ENCODE peak calls at places on chromosomes 1 and 21, in eight cellular contexts. W, G, Q, B, S, I, H and O are unnamed samples.

GRCh38 chr1:22210636-22211035 is 67.7 kb upstream of the WNT4 start:
- DNase-seq in I (no peak), B (no peak), H (no peak), W (no peak), Q (no peak), S (no peak), G (no peak), O (no peak)

GRCh38 chr1:108643492-108644333 is 17.2 kb downstream of the HENMT1 start:
- DNase-seq in B (peak; percentile 56), G (peak; percentile 90), I (peak; percentile 47), S (peak; percentile 65), Q (peak; percentile 32), H (peak; percentile 77), W (peak; percentile 74), O (peak; percentile 82)

GRCh38 chr21:44399955-44400790 is 46.8 kb downstream of the TRPM2 start:
- DNase-seq in W (no peak), S (no peak), G (no peak), Q (no peak), B (no peak), H (no peak), I (no peak), O (no peak)

GRCh38 chr1:58249729-58250586 is 296.6 kb downstream of the OMA1 start:
- DNase-seq in W (peak; percentile 55), S (no peak), B (peak; percentile 24), G (peak; percentile 18), I (no peak), H (peak; percentile 79), Q (no peak), O (peak; percentile 19)

GRCh38 chr1:51735746-51736254 is 118.9 kb downstream of the OSBPL9 start:
- DNase-seq in H (no peak), Q (no peak), B (no peak), I (no peak), G (no peak), S (no peak), W (no peak), O (no peak)

GRCh38 chr21:42568834-42569731 is 55.4 kb downstream of the SLC37A1 start:
- DNase-seq in B (no peak), S (peak; percentile 31), I (no peak), H (no peak), W (no peak), Q (no peak), G (no peak), O (no peak)

GRCh38 chr1:93963585-93963984 is 54.4 kb upstream of the GCLM start:
- DNase-seq in H (no peak), I (no peak), S (no peak), W (no peak), G (peak; percentile 86), Q (peak; percentile 49), B (no peak), O (peak; percentile 16)

GRCh38 chr1:154895779-154896178 is 25.7 kb upstream of the KCNN3 start:
- DNase-seq in H (peak; percentile 74), W (no peak), G (peak; percentile 12), I (no peak), S (no peak), B (no peak), Q (no peak), O (no peak)

GRCh38 chr1:156657161-156657970 is 15.4 kb downstream of the BCAN start:
- DNase-seq in H (peak; percentile 78), G (peak; percentile 67), S (peak; percentile 75), B (peak; percentile 77), I (no peak), Q (no peak), W (peak; percentile 62), O (peak; percentile 57)

GRCh38 chr1:241356519-241357365 is at the start of gene RGS7:
- DNase-seq in H (peak; percentile 11), S (no peak), Q (no peak), B (peak; percentile 8), W (peak; percentile 35), I (no peak), G (peak; percentile 34), O (peak; percentile 52)

GRCh38 chr1:55288245-55288644 is 73.1 kb upstream of the USP24 start:
- DNase-seq in H (peak; percentile 80), S (no peak), G (no peak), W (no peak), Q (no peak), I (no peak), B (peak; percentile 51), O (peak; percentile 95)

DNA sequence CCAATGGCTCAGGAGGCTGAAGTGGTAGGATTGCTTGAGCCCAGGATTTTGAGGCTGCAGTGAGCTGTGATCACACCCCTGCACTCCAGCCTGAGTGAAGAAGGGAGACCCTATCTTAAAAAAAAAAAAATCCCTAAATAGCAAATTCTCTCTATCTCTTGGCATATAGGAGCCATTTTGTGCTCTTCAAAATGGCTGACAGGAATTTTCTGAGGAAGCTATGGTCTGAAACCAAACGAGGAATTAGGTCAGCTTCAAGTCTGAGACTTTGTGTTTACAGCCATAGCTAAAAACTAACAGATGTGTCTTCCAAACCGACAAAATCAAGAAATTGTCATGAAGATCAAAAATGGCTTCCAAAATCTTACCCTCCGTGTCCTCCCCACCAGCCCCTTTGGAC is 10.6 kb downstream of the CD247 start:
- DNase-seq in G (no peak), W (no peak), I (no peak), Q (no peak), H (no peak), B (no peak), S (no peak), O (no peak)
- H3K4me3 ChIP-seq in G (no peak overlapping the region), W (no peak overlapping the region), I (no peak overlapping the region), Q (no peak overlapping the region), H (no peak overlapping the region), B (no peak overlapping the region), S (no peak overlapping the region), O (no peak overlapping the region)

GRCh38 chr1:109897244-109897955 is 13.2 kb upstream of the CSF1 start:
- DNase-seq in W (peak; percentile 64), G (peak; percentile 60), H (no peak), S (no peak), I (no peak), Q (no peak), B (no peak), O (peak; percentile 62)
- H3K4me3 ChIP-seq in W (no peak overlapping the region), G (no peak overlapping the region), H (no peak overlapping the region), S (no peak overlapping the region), I (no peak overlapping the region), Q (no peak overlapping the region), B (no peak overlapping the region), O (no peak overlapping the region)

GRCh38 chr1:85465099-85465790 is at the start of gene DDAH1:
- DNase-seq in I (no peak), S (no peak), G (peak; percentile 56), W (peak; percentile 60), H (peak; percentile 84), Q (no peak), B (peak; percentile 31), O (peak; percentile 50)

GRCh38 chr1:85464497-85465098 is 361 bp downstream of the DDAH1 start:
- DNase-seq in W (peak; percentile 41), S (no peak), B (peak; percentile 74), G (peak; percentile 66), I (no peak), Q (no peak), H (peak; percentile 70), O (peak; percentile 80)

GRCh38 chr1:85465791-85466134 is 804 bp upstream of the DDAH1 start:
- DNase-seq in I (no peak), B (no peak), G (peak; percentile 31), Q (no peak), H (no peak), S (no peak), W (no peak), O (peak; percentile 44)

GRCh38 chr1:85462931-85463665 is 1.9 kb downstream of the DDAH1 start:
- DNase-seq in B (no peak), I (no peak), H (no peak), S (no peak), W (no peak), G (no peak), Q (no peak), O (no peak)

DNA sequence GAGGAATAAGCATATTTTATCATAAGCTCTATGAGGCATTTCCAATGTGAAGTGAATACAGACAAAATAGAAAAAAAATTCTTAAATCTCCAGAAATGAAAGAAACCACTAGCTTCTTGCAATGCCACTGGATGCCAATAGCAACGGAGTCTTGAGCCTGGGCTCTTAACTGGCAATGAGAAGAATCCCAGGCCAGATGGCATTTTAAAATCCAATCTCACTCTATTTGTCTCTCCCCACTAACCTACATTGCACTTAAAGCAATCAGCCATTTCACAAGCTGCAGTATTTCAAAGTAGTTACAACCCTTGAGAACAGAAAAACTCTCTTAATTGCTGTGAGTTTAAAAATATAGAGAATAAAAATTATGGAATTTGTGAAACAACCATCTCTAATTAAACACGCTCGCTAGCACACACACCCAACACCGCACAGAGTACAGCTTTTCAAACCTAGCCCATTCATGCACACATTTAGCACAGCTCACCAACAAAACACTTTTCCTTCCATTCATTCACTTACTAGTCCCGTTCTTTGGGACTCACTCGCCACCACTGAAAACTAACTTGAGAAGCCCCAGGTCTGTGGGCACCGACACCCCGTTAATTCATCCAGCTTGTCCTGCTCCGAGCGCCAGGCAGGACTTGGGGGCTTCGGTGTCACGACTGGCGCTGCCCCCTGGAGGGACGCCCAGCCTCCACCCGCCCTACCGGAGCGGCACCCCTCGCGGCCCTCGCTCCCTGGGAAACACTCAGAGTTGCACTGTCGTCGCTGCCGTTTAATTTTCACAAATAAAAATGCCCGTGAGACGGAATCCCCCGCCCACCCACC is 1.1 kb downstream of the DDAH1 start:
- DNase-seq in Q (no peak), H (peak; percentile 31), I (no peak), W (no peak), S (no peak), G (peak; percentile 49), B (no peak), O (no peak)
- H3K4me3 ChIP-seq in Q (peak overlapping the region; percentile 78), H (peak overlapping the region; percentile 87), I (peak overlapping the region; percentile 88), W (peak overlapping the region; percentile 47), S (no peak overlapping the region), G (peak overlapping the region; percentile 84), B (peak overlapping the region; percentile 67), O (peak overlapping the region; percentile 85)

GRCh38 chr1:89800718-89801117 is 20.1 kb upstream of the LRRC8D start:
- DNase-seq in S (no peak), G (no peak), H (no peak), I (no peak), W (no peak), B (no peak), Q (no peak), O (no peak)

GRCh38 chr1:89802841-89803240 is 18.0 kb upstream of the LRRC8D start:
- DNase-seq in B (no peak), W (no peak), Q (no peak), S (no peak), I (no peak), H (no peak), G (no peak), O (no peak)

GRCh38 chr1:89799495-89799894 is 21.3 kb upstream of the LRRC8D start:
- DNase-seq in B (no peak), Q (no peak), I (no peak), W (no peak), S (no peak), G (no peak), H (no peak), O (no peak)

GRCh38 chr1:89802036-89802435 is 18.8 kb upstream of the LRRC8D start:
- DNase-seq in S (no peak), B (no peak), W (no peak), G (no peak), I (no peak), Q (no peak), H (no peak), O (no peak)

GRCh38 chr1:89800022-89800655 is 20.7 kb upstream of the LRRC8D start:
- DNase-seq in G (no peak), S (no peak), B (no peak), W (no peak), Q (no peak), I (no peak), H (no peak), O (no peak)
- H3K4me3 ChIP-seq in G (no peak overlapping the region), S (no peak overlapping the region), B (no peak overlapping the region), W (no peak overlapping the region), Q (no peak overlapping the region), I (no peak overlapping the region), H (no peak overlapping the region), O (no peak overlapping the region)

GRCh38 chr1:173304529-173305227 is 97.5 kb upstream of the TNFSF4 start:
- DNase-seq in B (no peak), S (no peak), H (no peak), W (no peak), G (no peak), Q (no peak), I (no peak), O (no peak)
- H3K4me3 ChIP-seq in B (no peak overlapping the region), S (no peak overlapping the region), H (no peak overlapping the region), W (no peak overlapping the region), G (no peak overlapping the region), Q (no peak overlapping the region), I (no peak overlapping the region), O (no peak overlapping the region)